ENCODE peak calls at places on chromosomes 7 and 10, in four cellular contexts. P, V, D and J are unnamed samples.

GRCh38 chr10:13589316-13589715 is 2.6 kb downstream of the PRPF18 start:
- DNase-seq in P (no peak), V (no peak), D (no peak), J (no peak)

GRCh38 chr7:33183504-33183903 is 54.1 kb downstream of the BBS9 start:
- DNase-seq in P (no peak), V (no peak), D (no peak), J (no peak)

GRCh38 chr10:79184141-79184625 is 115.4 kb downstream of the ZMIZ1 start:
- DNase-seq in P (no peak), V (no peak), D (peak; percentile 69), J (no peak)

GRCh38 chr10:994836-995558 is 6.8 kb downstream of the GTPBP4 start:
- DNase-seq in P (no peak), V (no peak), D (no peak), J (no peak)

GRCh38 chr7:72114129-72114528 is 298.0 kb downstream of the CALN1 start:
- DNase-seq in P (no peak), V (no peak), D (no peak), J (no peak)

GRCh38 chr7:1936006-1936310 is 265.9 kb downstream of the ELFN1 start:
- DNase-seq in P (no peak), V (peak; percentile 79), D (no peak), J (peak; percentile 78)

GRCh38 chr7:92255308-92255707 is 9.5 kb downstream of the ANKIB1 start:
- DNase-seq in P (no peak), V (no peak), D (no peak), J (no peak)

GRCh38 chr7:44150466-44150832 is 9.3 kb upstream of the MYL7 start:
- DNase-seq in P (no peak), V (no peak), D (no peak), J (peak; percentile 58)

GRCh38 chr10:33660329-33660728 is 325.9 kb upstream of the NRP1 start:
- DNase-seq in P (no peak), V (no peak), D (no peak), J (no peak)

GRCh38 chr7:110645616-110646015 is 445.3 kb upstream of the LRRN3 start:
- DNase-seq in P (no peak), V (no peak), D (no peak), J (no peak)

GRCh38 chr7:151644554-151644953 is 124.9 kb upstream of the RHEB start:
- DNase-seq in P (no peak), V (no peak), D (no peak), J (no peak)

GRCh38 chr10:118511720-118512119 is 83.7 kb downstream of the PRLHR start:
- DNase-seq in P (no peak), V (no peak), D (no peak), J (no peak)